ENCODE peak calls at places on chromosomes 4 and X, in five cellular contexts. W is SK-N-SH, M is upper lobe of left lung, F is left ventricle myocardium inferior, Q is type B pancreatic cell. V is an unnamed sample.
A peak's percentile ranks its signal among the peaks of the same experiment; 100 is the strongest.

GRCh38 chr4:106266201-106266600 is 49.8 kb downstream of the TBCK start:
- DNase-seq in W (peak; percentile 13), M (no peak), F (no peak), Q (no peak), V (no peak)

GRCh38 chr4:110770353-110770752 is 147.5 kb upstream of the PITX2 start:
- DNase-seq in W (no peak), M (no peak), F (no peak), Q (no peak), V (no peak)

GRCh38 chr4:150402968-150403367 is 179.0 kb upstream of the MAB21L2 start:
- DNase-seq in W (peak; percentile 60), M (no peak), F (peak; percentile 57), Q (no peak), V (peak; percentile 39)

GRCh38 chr4:138010639-138011038 is 231.5 kb downstream of the SLC7A11 start:
- DNase-seq in W (no peak), M (no peak), F (no peak), Q (no peak), V (no peak)

GRCh38 chr4:102564399-102564921 is 63.3 kb downstream of the NFKB1 start:
- DNase-seq in W (no peak), M (no peak), F (no peak), Q (no peak), V (no peak)

GRCh38 chr4:60013458-60013857 is 1186.7 kb upstream of the ADGRL3 start:
- DNase-seq in W (no peak), M (no peak), F (no peak), Q (no peak), V (no peak)

GRCh38 chr4:1577818-1578217 is 106.3 kb downstream of the FAM53A start:
- DNase-seq in W (no peak), M (peak; percentile 70), F (no peak), Q (no peak), V (no peak)

GRCh38 chr4:2511645-2512131 is 24.8 kb upstream of the FAM193A start:
- DNase-seq in W (no peak), M (no peak), F (no peak), Q (no peak), V (no peak)

GRCh38 chrX:856901-857300 is 226.3 kb downstream of the SHOX start:
- DNase-seq in W (no peak), M (no peak), F (no peak), Q (peak; percentile 25), V (no peak)

GRCh38 chr4:73668806-73669205 is 48.6 kb upstream of the RASSF6 start:
- DNase-seq in W (no peak), M (no peak), F (no peak), Q (no peak), V (no peak)

GRCh38 chr4:109432676-109433075 is 939 bp upstream of the SEC24B start:
- DNase-seq in W (no peak), M (no peak), F (no peak), Q (no peak), V (no peak)

GRCh38 chr4:28886934-28887333 is 1833.2 kb upstream of the PCDH7 start:
- DNase-seq in W (no peak), M (no peak), F (no peak), Q (no peak), V (no peak)

GRCh38 chr4:156388826-156389225 is 435.2 kb upstream of the CTSO start:
- DNase-seq in W (no peak), M (no peak), F (no peak), Q (no peak), V (no peak)

DNA sequence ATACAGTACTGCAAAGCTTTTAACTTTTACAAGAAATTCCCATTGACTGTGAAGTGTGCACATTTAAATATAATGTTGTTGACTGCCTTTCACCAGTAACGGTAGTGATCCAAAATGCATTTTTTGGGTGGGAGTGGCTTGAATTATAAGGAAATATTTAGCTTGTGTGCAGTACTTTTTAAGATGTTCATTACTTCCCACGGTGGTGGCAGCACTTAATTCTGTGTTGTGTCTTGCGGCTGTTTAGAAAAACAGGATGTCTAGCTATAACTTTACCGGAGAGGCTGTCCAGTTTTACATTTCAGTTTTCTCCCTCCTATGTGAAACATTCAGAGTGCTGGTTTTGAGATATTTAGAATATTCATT is 1.7 kb downstream of the TMEM131L start:
- DNase-seq in W (no peak), M (no peak), F (no peak), Q (no peak), V (no peak)
- TF ChIP-seq CTCF in W (no peak), M (no peak), F (no peak), Q (no peak), V (no peak)

GRCh38 chrX:122777766-122778165 is 406.3 kb upstream of the GRIA3 start:
- DNase-seq in W (no peak), M (no peak), F (no peak), Q (no peak), V (no peak)
- TF ChIP-seq CTCF in W (no peak), M (no peak), F (no peak), Q (no peak), V (no peak)

GRCh38 chr4:185394568-185395254 is 1.0 kb downstream of the LRP2BP start:
- DNase-seq in W (no peak), M (no peak), F (no peak), Q (no peak), V (no peak)

GRCh38 chr4:185398618-185399017 is 2.0 kb downstream of the ANKRD37 start:
- DNase-seq in W (no peak), M (no peak), F (no peak), Q (no peak), V (no peak)

GRCh38 chr4:185395956-185396723 is 416 bp upstream of the LRP2BP start:
- DNase-seq in W (peak; percentile 99), M (peak; percentile 100), F (peak; percentile 97), Q (peak; percentile 99), V (peak; percentile 91)

GRCh38 chr4:185395255-185395955 is at the start of gene LRP2BP:
- DNase-seq in W (no peak), M (no peak), F (no peak), Q (no peak), V (no peak)

DNA sequence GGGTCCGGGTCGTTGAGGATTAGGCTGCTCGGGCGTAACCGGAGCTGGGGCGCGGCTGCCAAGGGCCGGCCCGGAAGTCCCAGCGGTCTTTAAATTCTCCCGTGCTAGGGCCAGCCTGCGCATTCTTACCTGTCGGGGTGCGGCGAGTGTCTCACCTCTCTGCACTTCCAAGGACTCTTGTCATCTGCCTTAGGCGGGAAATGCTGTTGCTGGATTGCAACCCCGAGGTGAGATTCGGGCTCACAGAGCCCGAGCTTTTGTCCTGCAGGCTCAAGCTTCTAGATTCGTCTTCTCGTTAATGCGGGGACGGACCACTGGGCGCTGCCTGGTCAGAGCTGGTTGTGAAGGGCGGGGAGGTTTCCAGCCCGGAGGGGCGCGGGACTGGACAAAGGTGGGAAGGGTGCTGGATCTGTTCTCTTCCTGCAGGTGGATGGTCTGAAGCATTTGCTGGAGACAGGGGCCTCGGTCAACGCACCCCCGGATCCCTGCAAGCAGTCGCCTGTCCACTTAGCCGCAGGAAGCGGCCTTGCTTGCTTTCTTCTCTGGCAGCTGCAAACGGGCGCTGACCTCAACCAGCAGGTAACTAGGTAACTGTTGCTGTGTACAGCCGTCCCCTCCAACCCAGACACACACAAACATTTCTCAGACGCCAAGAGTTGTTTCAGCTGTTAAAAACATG is at the start of gene ANKRD37:
- DNase-seq in W (peak; percentile 43), M (peak; percentile 76), F (peak; percentile 42), Q (no peak), V (no peak)
- TF ChIP-seq CTCF in W (no peak), M (no peak), F (no peak), Q (peak; percentile 22), V (no peak)

GRCh38 chr4:54658321-54659093 is 750 bp downstream of the KIT start:
- DNase-seq in W (peak; percentile 78), M (peak; percentile 90), F (peak; percentile 52), Q (peak; percentile 74), V (peak; percentile 37)
- TF ChIP-seq CTCF in W (peak; percentile 46), M (no peak), F (peak; percentile 53), Q (peak; percentile 62), V (no peak)